ENCODE peak calls at places on chromosome 21, in five cellular contexts. One of them, this sample, is unnamed.

GRCh38 chr21:18495553-18495952 is 92.0 kb upstream of the TMPRSS15 start:
- DNase-seq in mesenchymal stem cell: no peak
- DNase-seq in trophoblast cell: no peak
- DNase-seq in H1: no peak
- DNase-seq in H9: no peak
- DNase-seq in this sample: no peak

GRCh38 chr21:16454371-16454770 is 724.6 kb downstream of the USP25 start:
- DNase-seq in mesenchymal stem cell: peak
- DNase-seq in trophoblast cell: no peak
- DNase-seq in H1: no peak
- DNase-seq in H9: no peak
- DNase-seq in this sample: no peak

GRCh38 chr21:15660424-15660805 is 69.4 kb upstream of the USP25 start:
- DNase-seq in mesenchymal stem cell: no peak
- DNase-seq in trophoblast cell: peak
- DNase-seq in H1: no peak
- DNase-seq in H9: no peak
- DNase-seq in this sample: no peak

GRCh38 chr21:15309721-15310120 is 244.9 kb upstream of the NRIP1 start:
- DNase-seq in mesenchymal stem cell: no peak
- DNase-seq in trophoblast cell: no peak
- DNase-seq in H1: no peak
- DNase-seq in H9: no peak
- DNase-seq in this sample: no peak

GRCh38 chr21:36288651-36289243 is 31.2 kb upstream of the MORC3 start:
- DNase-seq in mesenchymal stem cell: peak
- DNase-seq in trophoblast cell: peak
- DNase-seq in H1: no peak
- DNase-seq in H9: no peak
- DNase-seq in this sample: no peak

GRCh38 chr21:28633803-28634572 is 358.7 kb downstream of the LTN1 start:
- DNase-seq in mesenchymal stem cell: peak
- DNase-seq in trophoblast cell: no peak
- DNase-seq in H1: no peak
- DNase-seq in H9: no peak
- DNase-seq in this sample: no peak

GRCh38 chr21:31991356-31992331 is 118.8 kb downstream of the HUNK start:
- DNase-seq in mesenchymal stem cell: no peak
- DNase-seq in trophoblast cell: no peak
- DNase-seq in H1: no peak
- DNase-seq in H9: peak
- DNase-seq in this sample: no peak

GRCh38 chr21:36134820-36135390 is at the start of gene CBR3:
- DNase-seq in mesenchymal stem cell: peak
- DNase-seq in trophoblast cell: no peak
- DNase-seq in H1: no peak
- DNase-seq in H9: no peak
- DNase-seq in this sample: no peak

GRCh38 chr21:33026878-33027400 is 1.2 kb downstream of the OLIG2 start:
- DNase-seq in mesenchymal stem cell: no peak
- DNase-seq in trophoblast cell: no peak
- DNase-seq in H1: no peak
- DNase-seq in H9: peak
- DNase-seq in this sample: no peak

GRCh38 chr21:39321424-39321823 is 8.0 kb upstream of the BRWD1 start:
- DNase-seq in mesenchymal stem cell: no peak
- DNase-seq in trophoblast cell: peak
- DNase-seq in H1: no peak
- DNase-seq in H9: no peak
- DNase-seq in this sample: no peak
- H3K14ac ChIP-seq in mesenchymal stem cell: no peak
- H3K14ac ChIP-seq in trophoblast cell: no peak
- H3K14ac ChIP-seq in H1: no peak
- H3K14ac ChIP-seq in H9: no peak
- H3K14ac ChIP-seq in this sample: no peak

GRCh38 chr21:37408464-37409193 is 42.1 kb downstream of the DYRK1A start:
- DNase-seq in mesenchymal stem cell: peak
- DNase-seq in trophoblast cell: no peak
- DNase-seq in H1: no peak
- DNase-seq in H9: no peak
- DNase-seq in this sample: no peak

GRCh38 chr21:37410639-37411038 is 44.1 kb downstream of the DYRK1A start:
- DNase-seq in mesenchymal stem cell: no peak
- DNase-seq in trophoblast cell: no peak
- DNase-seq in H1: no peak
- DNase-seq in H9: no peak
- DNase-seq in this sample: no peak

GRCh38 chr21:37405629-37406028 is 39.1 kb downstream of the DYRK1A start:
- DNase-seq in mesenchymal stem cell: no peak
- DNase-seq in trophoblast cell: no peak
- DNase-seq in H1: no peak
- DNase-seq in H9: no peak
- DNase-seq in this sample: no peak

GRCh38 chr21:37412603-37413360 is 46.2 kb downstream of the DYRK1A start:
- DNase-seq in mesenchymal stem cell: peak
- DNase-seq in trophoblast cell: peak
- DNase-seq in H1: no peak
- DNase-seq in H9: no peak
- DNase-seq in this sample: no peak

GRCh38 chr21:37407719-37408455 is 41.3 kb downstream of the DYRK1A start:
- DNase-seq in mesenchymal stem cell: peak
- DNase-seq in trophoblast cell: no peak
- DNase-seq in H1: no peak
- DNase-seq in H9: no peak
- DNase-seq in this sample: no peak
- H2BK12ac ChIP-seq in mesenchymal stem cell: no peak
- H2BK12ac ChIP-seq in trophoblast cell: no peak
- H2BK12ac ChIP-seq in H1: no peak
- H2BK12ac ChIP-seq in H9: no peak
- H2BK12ac ChIP-seq in this sample: no peak

GRCh38 chr21:30962013-30962412 is 76.3 kb downstream of the KRTAP19-8 start:
- DNase-seq in mesenchymal stem cell: no peak
- DNase-seq in trophoblast cell: no peak
- DNase-seq in H1: no peak
- DNase-seq in H9: peak
- DNase-seq in this sample: no peak

DNA sequence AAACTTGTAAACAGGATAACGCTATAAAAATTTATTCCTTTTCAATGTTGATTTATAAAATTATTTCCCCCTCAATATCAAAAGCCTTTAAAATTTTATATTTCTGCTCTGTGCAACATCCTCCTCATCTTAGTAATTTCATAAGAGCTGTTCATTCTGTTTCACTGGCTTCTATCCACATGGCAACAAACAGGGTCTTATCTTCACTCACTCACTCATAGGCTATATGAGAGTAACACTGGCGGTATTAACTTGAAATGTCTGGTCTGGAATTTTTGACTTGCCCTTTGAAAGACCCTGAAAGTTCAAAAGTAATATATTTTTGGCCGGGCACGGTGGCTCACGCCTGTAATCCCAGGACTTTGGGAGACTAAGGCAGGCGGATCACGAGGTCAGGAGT is 77.4 kb upstream of the KRTAP11-1 start:
- DNase-seq in mesenchymal stem cell: no peak
- DNase-seq in trophoblast cell: no peak
- DNase-seq in H1: no peak
- DNase-seq in H9: no peak
- DNase-seq in this sample: no peak
- H3K14ac ChIP-seq in mesenchymal stem cell: no peak
- H3K14ac ChIP-seq in trophoblast cell: no peak
- H3K14ac ChIP-seq in H1: no peak
- H3K14ac ChIP-seq in H9: no peak
- H3K14ac ChIP-seq in this sample: no peak

GRCh38 chr21:34502480-34503106 is 9.4 kb downstream of the KCNE1 start:
- DNase-seq in mesenchymal stem cell: no peak
- DNase-seq in trophoblast cell: no peak
- DNase-seq in H1: no peak
- DNase-seq in H9: no peak
- DNase-seq in this sample: no peak
- H2BK12ac ChIP-seq in mesenchymal stem cell: no peak
- H2BK12ac ChIP-seq in trophoblast cell: no peak
- H2BK12ac ChIP-seq in H1: no peak
- H2BK12ac ChIP-seq in H9: no peak
- H2BK12ac ChIP-seq in this sample: no peak

GRCh38 chr21:41883582-41883981 is 4.4 kb upstream of the PRDM15 start:
- DNase-seq in mesenchymal stem cell: no peak
- DNase-seq in trophoblast cell: no peak
- DNase-seq in H1: no peak
- DNase-seq in H9: no peak
- DNase-seq in this sample: no peak

GRCh38 chr21:41878831-41879189 is 334 bp downstream of the PRDM15 start:
- DNase-seq in mesenchymal stem cell: peak
- DNase-seq in trophoblast cell: peak
- DNase-seq in H1: no peak
- DNase-seq in H9: peak
- DNase-seq in this sample: peak

GRCh38 chr21:41880153-41880552 is 1.0 kb upstream of the PRDM15 start:
- DNase-seq in mesenchymal stem cell: no peak
- DNase-seq in trophoblast cell: no peak
- DNase-seq in H1: no peak
- DNase-seq in H9: no peak
- DNase-seq in this sample: no peak

GRCh38 chr21:41879190-41879998 is at the start of gene PRDM15:
- DNase-seq in mesenchymal stem cell: peak
- DNase-seq in trophoblast cell: peak
- DNase-seq in H1: no peak
- DNase-seq in H9: peak
- DNase-seq in this sample: peak

DNA sequence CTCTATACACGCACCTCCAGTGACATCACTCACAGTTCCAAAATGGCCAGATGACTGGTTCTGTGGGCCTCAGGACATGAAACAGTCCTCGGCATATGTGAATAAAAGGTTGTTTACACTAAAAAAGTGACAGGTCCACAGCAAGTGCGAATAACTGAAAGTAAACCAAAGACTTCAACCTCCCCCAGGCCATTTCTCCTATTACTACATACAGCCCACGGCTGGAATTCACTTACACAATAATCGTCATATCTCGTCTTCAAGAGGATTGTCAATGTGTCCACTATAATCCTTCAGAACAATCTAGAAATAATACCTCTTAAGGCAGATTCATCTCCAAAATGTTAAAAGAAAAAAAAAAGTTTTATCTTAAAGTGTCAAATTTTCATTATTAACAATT is 1.9 kb upstream of the PRDM15 start:
- DNase-seq in mesenchymal stem cell: no peak
- DNase-seq in trophoblast cell: peak
- DNase-seq in H1: no peak
- DNase-seq in H9: no peak
- DNase-seq in this sample: no peak
- H3K14ac ChIP-seq in mesenchymal stem cell: no peak
- H3K14ac ChIP-seq in trophoblast cell: no peak
- H3K14ac ChIP-seq in H1: no peak
- H3K14ac ChIP-seq in H9: no peak
- H3K14ac ChIP-seq in this sample: no peak

GRCh38 chr21:45309069-45309521 is 21.4 kb upstream of the POFUT2 start:
- DNase-seq in mesenchymal stem cell: peak
- DNase-seq in trophoblast cell: peak
- DNase-seq in H1: peak
- DNase-seq in H9: peak
- DNase-seq in this sample: peak

GRCh38 chr21:45306832-45307571 is 19.3 kb upstream of the POFUT2 start:
- DNase-seq in mesenchymal stem cell: peak
- DNase-seq in trophoblast cell: no peak
- DNase-seq in H1: no peak
- DNase-seq in H9: no peak
- DNase-seq in this sample: no peak

GRCh38 chr21:45306453-45306831 is 18.7 kb upstream of the POFUT2 start:
- DNase-seq in mesenchymal stem cell: no peak
- DNase-seq in trophoblast cell: no peak
- DNase-seq in H1: no peak
- DNase-seq in H9: no peak
- DNase-seq in this sample: no peak

GRCh38 chr21:45309541-45310381 is 22.1 kb upstream of the POFUT2 start:
- DNase-seq in mesenchymal stem cell: no peak
- DNase-seq in trophoblast cell: no peak
- DNase-seq in H1: no peak
- DNase-seq in H9: no peak
- DNase-seq in this sample: no peak

DNA sequence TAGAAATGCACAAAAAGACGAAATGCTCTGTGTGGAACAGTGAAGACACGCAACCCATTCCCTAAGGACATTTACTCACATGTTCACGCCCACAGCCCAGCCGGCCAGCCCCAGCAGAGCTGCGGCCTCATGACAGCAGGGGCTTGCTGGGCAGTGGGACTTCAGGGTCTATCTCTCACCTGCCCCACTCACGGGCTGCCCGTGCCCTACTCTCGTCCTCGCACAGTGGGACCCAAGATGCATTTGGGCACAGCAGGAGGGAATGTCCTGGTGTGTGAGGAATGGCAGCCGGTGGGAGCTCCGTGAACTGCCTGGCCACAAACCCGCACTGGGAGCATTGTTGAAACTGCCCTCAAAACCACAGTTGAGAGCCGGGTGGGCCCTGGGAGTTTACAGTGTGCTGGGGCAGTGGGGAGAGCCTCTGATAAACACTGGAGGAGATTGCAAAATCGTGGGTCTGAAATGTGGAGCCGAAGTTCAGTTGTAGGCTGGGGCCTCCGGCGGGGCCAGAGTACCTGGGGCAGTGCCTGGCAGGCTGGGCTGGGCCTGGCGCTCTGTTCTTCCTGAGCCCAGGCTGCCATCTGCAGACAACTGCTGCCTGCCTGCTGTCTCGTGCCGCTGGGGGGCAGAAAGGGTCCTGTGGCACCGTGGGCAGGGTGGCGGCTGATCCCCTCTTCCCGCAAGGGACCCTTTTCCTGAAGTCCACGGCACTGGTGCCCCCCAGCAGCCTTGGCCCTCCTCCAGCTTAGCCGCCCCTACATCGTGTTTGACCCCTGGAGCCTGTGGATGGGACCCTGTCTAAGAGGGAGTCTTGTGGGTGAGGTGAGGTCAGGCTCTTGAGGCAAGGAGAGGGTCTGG is 20.7 kb upstream of the POFUT2 start:
- DNase-seq in mesenchymal stem cell: peak
- DNase-seq in trophoblast cell: no peak
- DNase-seq in H1: no peak
- DNase-seq in H9: no peak
- DNase-seq in this sample: no peak
- H2BK12ac ChIP-seq in mesenchymal stem cell: peak
- H2BK12ac ChIP-seq in trophoblast cell: peak
- H2BK12ac ChIP-seq in H1: peak
- H2BK12ac ChIP-seq in H9: no peak
- H2BK12ac ChIP-seq in this sample: peak

GRCh38 chr21:26125433-26126167 is 45.0 kb downstream of the APP start:
- DNase-seq in mesenchymal stem cell: no peak
- DNase-seq in trophoblast cell: no peak
- DNase-seq in H1: no peak
- DNase-seq in H9: no peak
- DNase-seq in this sample: no peak
- H3K14ac ChIP-seq in mesenchymal stem cell: no peak
- H3K14ac ChIP-seq in trophoblast cell: peak
- H3K14ac ChIP-seq in H1: no peak
- H3K14ac ChIP-seq in H9: no peak
- H3K14ac ChIP-seq in this sample: no peak

This sample was measured in neuronal stem cell.